ENCODE peak calls at places on chromosomes 2 and 18, in six cellular contexts. One of them, this sample, is unnamed.

GRCh38 chr2:119522561-119523110 is 1.6 kb downstream of the SCTR start:
- DNase-seq in posterior vena cava: no peak
- DNase-seq in amniotic stem cell: no peak
- DNase-seq in NCI-H69: peak
- DNase-seq in cardiac septum: no peak
- DNase-seq in SK-N-DZ: no peak
- DNase-seq in this sample: no peak

GRCh38 chr2:128690431-128690830 is 371.8 kb upstream of the HS6ST1 start:
- DNase-seq in posterior vena cava: no peak
- DNase-seq in amniotic stem cell: no peak
- DNase-seq in NCI-H69: no peak
- DNase-seq in cardiac septum: no peak
- DNase-seq in SK-N-DZ: no peak
- DNase-seq in this sample: no peak

GRCh38 chr2:218782529-218782845 is 540 bp downstream of the CYP27A1 start:
- DNase-seq in posterior vena cava: no peak
- DNase-seq in amniotic stem cell: no peak
- DNase-seq in NCI-H69: no peak
- DNase-seq in cardiac septum: no peak
- DNase-seq in SK-N-DZ: no peak
- DNase-seq in this sample: no peak

GRCh38 chr18:4468515-4468914 is 13.4 kb upstream of the DLGAP1 start:
- DNase-seq in posterior vena cava: no peak
- DNase-seq in amniotic stem cell: no peak
- DNase-seq in NCI-H69: no peak
- DNase-seq in cardiac septum: no peak
- DNase-seq in SK-N-DZ: no peak
- DNase-seq in this sample: no peak

GRCh38 chr18:35158728-35159443 is 81.9 kb upstream of the ZNF397 start:
- DNase-seq in posterior vena cava: no peak
- DNase-seq in amniotic stem cell: no peak
- DNase-seq in NCI-H69: peak
- DNase-seq in cardiac septum: no peak
- DNase-seq in SK-N-DZ: no peak
- DNase-seq in this sample: no peak

GRCh38 chr2:158753561-158754302 is 41.4 kb upstream of the DAPL1 start:
- DNase-seq in posterior vena cava: no peak
- DNase-seq in amniotic stem cell: peak
- DNase-seq in NCI-H69: peak
- DNase-seq in cardiac septum: no peak
- DNase-seq in SK-N-DZ: peak
- DNase-seq in this sample: peak

GRCh38 chr2:207624170-207625013 is 802 bp downstream of the METTL21A start:
- DNase-seq in posterior vena cava: peak
- DNase-seq in amniotic stem cell: peak
- DNase-seq in NCI-H69: peak
- DNase-seq in cardiac septum: peak
- DNase-seq in SK-N-DZ: peak
- DNase-seq in this sample: peak

GRCh38 chr2:160613466-160614153 is 120.0 kb upstream of the RBMS1 start:
- DNase-seq in posterior vena cava: no peak
- DNase-seq in amniotic stem cell: no peak
- DNase-seq in NCI-H69: no peak
- DNase-seq in cardiac septum: no peak
- DNase-seq in SK-N-DZ: no peak
- DNase-seq in this sample: peak

GRCh38 chr2:67772216-67773180 is 290.3 kb downstream of the C1D start:
- DNase-seq in posterior vena cava: no peak
- DNase-seq in amniotic stem cell: no peak
- DNase-seq in NCI-H69: peak
- DNase-seq in cardiac septum: no peak
- DNase-seq in SK-N-DZ: peak
- DNase-seq in this sample: no peak

GRCh38 chr2:240905176-240905781 is 857 bp upstream of the CROCC2 start:
- DNase-seq in posterior vena cava: no peak
- DNase-seq in amniotic stem cell: no peak
- DNase-seq in NCI-H69: peak
- DNase-seq in cardiac septum: no peak
- DNase-seq in SK-N-DZ: no peak
- DNase-seq in this sample: no peak

This sample was measured in HS-27A.